ENCODE peak calls at places on chromosome 20, in four cellular contexts. P is K562, K is SK-N-SH, F is HepG2. I is an unnamed sample.
A peak's percentile ranks its signal among the peaks of the same experiment; 100 is the strongest.

GRCh38 chr20:62888910-62889309 is 27.3 kb upstream of the TCFL5 start:
- DNase-seq in P (no peak), K (no peak), F (no peak), I (no peak)

GRCh38 chr20:23663180-23663579 is 25.4 kb upstream of the CST3 start:
- DNase-seq in P (no peak), K (no peak), F (no peak), I (no peak)

GRCh38 chr20:12924126-12924525 is 84.6 kb upstream of the SPTLC3 start:
- DNase-seq in P (no peak), K (no peak), F (no peak), I (no peak)

GRCh38 chr20:56400001-56400640 is 7.7 kb downstream of the CSTF1 start:
- DNase-seq in P (peak; percentile 57), K (peak; percentile 56), F (peak; percentile 76), I (peak; percentile 51)

GRCh38 chr20:62772994-62773858 is 23.0 kb upstream of the MRGBP start:
- DNase-seq in P (no peak), K (no peak), F (no peak), I (no peak)

GRCh38 chr20:34111057-34111711 is 859 bp downstream of the EIF2S2 start:
- DNase-seq in P (no peak), K (peak; percentile 31), F (no peak), I (no peak)

GRCh38 chr20:20814685-20815084 is 102.2 kb upstream of the RALGAPA2 start:
- DNase-seq in P (no peak), K (no peak), F (peak; percentile 68), I (no peak)

GRCh38 chr20:17921774-17922173 is 46.8 kb downstream of the SNX5 start:
- DNase-seq in P (no peak), K (no peak), F (no peak), I (no peak)

GRCh38 chr20:7123457-7123856 is 356.0 kb downstream of the BMP2 start:
- DNase-seq in P (no peak), K (no peak), F (no peak), I (no peak)

GRCh38 chr20:9503530-9504251 is 10.7 kb upstream of the LAMP5 start:
- DNase-seq in P (no peak), K (no peak), F (no peak), I (no peak)

GRCh38 chr20:34069341-34070078 is 42.5 kb downstream of the EIF2S2 start:
- DNase-seq in P (peak; percentile 64), K (peak; percentile 80), F (peak; percentile 86), I (peak; percentile 68)

GRCh38 chr20:24755411-24755922 is 193.6 kb upstream of the CST7 start:
- DNase-seq in P (no peak), K (no peak), F (peak; percentile 92), I (no peak)

GRCh38 chr20:3734111-3734843 is 1.8 kb downstream of the HSPA12B start:
- DNase-seq in P (no peak), K (no peak), F (no peak), I (no peak)

GRCh38 chr20:56875052-56875663 is 246.1 kb downstream of the TFAP2C start:
- DNase-seq in P (no peak), K (no peak), F (no peak), I (peak; percentile 10)

GRCh38 chr20:6882911-6883310 is 115.4 kb downstream of the BMP2 start:
- DNase-seq in P (no peak), K (no peak), F (no peak), I (no peak)

GRCh38 chr20:50504231-50504823 is 5.9 kb upstream of the PTPN1 start:
- DNase-seq in P (peak; percentile 52), K (no peak), F (peak; percentile 37), I (peak; percentile 16)

GRCh38 chr20:32192698-32193097 is 14.8 kb downstream of the PLAGL2 start:
- DNase-seq in P (no peak), K (no peak), F (no peak), I (no peak)

GRCh38 chr20:32191873-32192272 is 15.7 kb downstream of the PLAGL2 start:
- DNase-seq in P (no peak), K (no peak), F (no peak), I (no peak)

GRCh38 chr20:32191422-32191821 is 16.1 kb downstream of the PLAGL2 start:
- DNase-seq in P (no peak), K (no peak), F (no peak), I (no peak)

GRCh38 chr20:32199006-32199405 is 8.5 kb downstream of the PLAGL2 start:
- DNase-seq in P (no peak), K (no peak), F (no peak), I (no peak)

GRCh38 chr20:32195581-32195980 is 12.0 kb downstream of the PLAGL2 start:
- DNase-seq in P (no peak), K (no peak), F (no peak), I (no peak)
- H4K20me1 ChIP-seq in P (peaks cover 12% of the 10 kb centered on the region), K (peaks cover 3% of the 10 kb centered on the region), F (peaks cover 22% of the 10 kb centered on the region), I (no peaks in the 10 kb centered on the region)

DNA sequence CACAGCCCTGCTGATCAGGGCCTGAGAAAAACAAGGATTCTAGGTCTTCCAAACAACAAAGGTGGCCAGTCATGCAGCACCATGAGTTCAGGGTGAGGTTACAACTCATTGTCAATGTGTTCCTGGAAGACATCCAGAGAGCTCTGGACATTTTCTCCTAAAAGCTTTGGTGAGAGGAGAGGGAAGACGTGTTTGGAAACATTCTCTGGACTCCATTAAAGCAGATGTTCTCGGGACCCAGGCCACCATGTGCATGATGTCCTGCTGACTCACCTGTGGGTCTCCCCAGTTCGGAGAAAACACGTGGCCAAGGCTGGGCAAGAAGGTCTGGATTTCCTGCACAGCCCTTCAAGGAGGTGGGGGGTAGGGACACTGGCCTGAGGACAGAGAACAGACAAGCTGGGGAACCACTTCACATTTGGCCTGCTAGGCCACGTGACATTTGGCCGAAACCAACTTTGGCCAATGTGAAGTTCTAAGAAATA is 61.6 kb downstream of the KCNB1 start:
- DNase-seq in P (no peak), K (no peak), F (no peak), I (no peak)
- TF ChIP-seq ELF1 in P (no peak), K (no peak), F (no peak), I (no peak)

DNA sequence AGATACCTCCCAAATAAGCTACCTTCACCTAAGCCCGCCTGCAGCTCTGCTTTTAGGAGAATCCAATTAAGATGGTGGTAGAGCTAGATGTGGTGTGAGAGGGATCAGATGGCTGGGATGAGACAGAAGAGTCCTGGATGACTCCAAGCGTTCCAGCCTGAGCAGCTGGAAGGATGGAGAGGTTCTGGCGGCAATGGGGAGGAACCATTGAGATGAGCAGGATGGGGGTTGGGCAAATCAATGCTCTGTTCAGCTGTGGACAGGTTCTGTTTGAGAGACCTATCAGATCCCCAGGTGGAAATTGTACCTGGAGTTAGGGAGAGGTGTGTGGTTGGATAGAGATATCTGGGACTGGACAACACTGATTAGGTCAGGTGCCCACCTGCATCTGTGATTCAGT is 23.0 kb downstream of the PHACTR3 start:
- DNase-seq in P (no peak), K (no peak), F (no peak), I (no peak)
- H4K20me1 ChIP-seq in P (no peaks in the 10 kb centered on the region), K (no peaks in the 10 kb centered on the region), F (no peaks in the 10 kb centered on the region), I (no peaks in the 10 kb centered on the region)

GRCh38 chr20:48722737-48723191 is 105.0 kb downstream of the PREX1 start:
- DNase-seq in P (no peak), K (no peak), F (peak; percentile 34), I (no peak)
- TF ChIP-seq ELF1 in P (no peak), K (no peak), F (no peak), I (no peak)